ENCODE peak calls at places on chromosomes 4 and X, in six cellular contexts. F is cardiac muscle cell, E is astrocyte of the spinal cord, X is thyroid gland, S is fibroblast of the conjunctiva, V is lower leg skin. M is an unnamed sample.

GRCh38 chr4:152278505-152279301 is 257.2 kb downstream of the FBXW7 start:
- DNase-seq in V (no peak), S (no peak), F (no peak), X (no peak), E (no peak), M (no peak)

GRCh38 chr4:56937262-56937661 is 29.6 kb downstream of the REST start:
- DNase-seq in S (peak; percentile 21), X (no peak), E (peak; percentile 71), V (no peak), F (peak; percentile 83), M (no peak)

GRCh38 chrX:74187211-74187610 is 116.8 kb upstream of the ZCCHC13 start:
- DNase-seq in E (peak; percentile 33), F (no peak), S (no peak), X (peak; percentile 32), V (no peak), M (no peak)

GRCh38 chr4:67886281-67886680 is 2.5 kb upstream of the TMPRSS11D start:
- DNase-seq in X (no peak), V (no peak), E (peak; percentile 58), S (no peak), F (peak; percentile 14), M (no peak)

GRCh38 chr4:924107-925096 is 7.7 kb downstream of the GAK start:
- DNase-seq in S (no peak), E (peak; percentile 38), V (peak; percentile 84), F (peak; percentile 35), X (no peak), M (no peak)

GRCh38 chrX:44784241-44784640 is 59.6 kb upstream of the DUSP21 start:
- DNase-seq in E (no peak), S (no peak), F (no peak), V (no peak), X (no peak), M (no peak)

GRCh38 chr4:2354760-2355159 is 63.7 kb downstream of the ZFYVE28 start:
- DNase-seq in V (peak; percentile 37), F (no peak), S (no peak), E (no peak), X (no peak), M (no peak)

GRCh38 chrX:40205471-40205870 is 107.7 kb upstream of the BCOR start:
- DNase-seq in F (no peak), X (no peak), V (no peak), S (no peak), E (no peak), M (no peak)

GRCh38 chr4:35649784-35650183 is 594.5 kb downstream of the ARAP2 start:
- DNase-seq in F (no peak), X (no peak), E (no peak), S (peak; percentile 1), V (no peak), M (no peak)

GRCh38 chr4:119303587-119304305 is 18.2 kb downstream of the FABP2 start:
- DNase-seq in X (no peak), S (no peak), E (no peak), V (no peak), F (no peak), M (no peak)

GRCh38 chr4:143711543-143712159 is 11.2 kb upstream of the FREM3 start:
- DNase-seq in X (no peak), S (no peak), V (no peak), E (no peak), F (no peak), M (no peak)

GRCh38 chr4:107094332-107094731 is 58.2 kb upstream of the DKK2 start:
- DNase-seq in X (no peak), E (peak; percentile 47), S (peak; percentile 31), V (no peak), F (peak; percentile 38), M (no peak)

GRCh38 chr4:74549936-74550335 is 105.0 kb downstream of the AREG start:
- DNase-seq in V (no peak), X (no peak), S (no peak), F (no peak), E (no peak), M (no peak)

GRCh38 chr4:15345134-15345533 is 82.7 kb upstream of the C1QTNF7 start:
- DNase-seq in F (no peak), V (no peak), E (no peak), S (no peak), X (no peak), M (no peak)

GRCh38 chr4:129342820-129343219 is 246.9 kb downstream of the C4orf33 start:
- DNase-seq in F (peak; percentile 91), V (no peak), X (no peak), E (peak; percentile 74), S (peak; percentile 61), M (no peak)

GRCh38 chr4:15689540-15689939 is 7.9 kb downstream of the FAM200B start:
- DNase-seq in S (no peak), E (no peak), F (peak; percentile 49), V (no peak), X (no peak), M (no peak)

GRCh38 chrX:150730719-150731118 is 37.5 kb downstream of the MTMR1 start:
- DNase-seq in E (peak; percentile 37), X (no peak), S (peak; percentile 37), V (no peak), F (no peak), M (no peak)

GRCh38 chr4:184688447-184688846 is 38.9 kb downstream of the PRIMPOL start:
- DNase-seq in S (peak; percentile 42), V (no peak), F (peak; percentile 84), E (peak; percentile 95), X (no peak), M (no peak)

GRCh38 chr4:3524920-3525319 is 7.3 kb downstream of the LRPAP1 start:
- DNase-seq in X (no peak), F (no peak), E (no peak), S (no peak), V (peak; percentile 68), M (no peak)